ENCODE peak calls at places on chromosomes 7 and 10, in five cellular contexts. One of them, this sample, is unnamed.

GRCh38 chr10:70546585-70546984 is 56.0 kb downstream of the PRF1 start:
- DNase-seq in iris pigment epithelial cell: no peak
- DNase-seq in GM20000: no peak
- DNase-seq in tibial artery: no peak
- DNase-seq in colonic mucosa: no peak
- DNase-seq in this sample: no peak

GRCh38 chr7:14751461-14751860 is 151.1 kb downstream of the DGKB start:
- DNase-seq in iris pigment epithelial cell: peak; percentile 3
- DNase-seq in GM20000: no peak
- DNase-seq in tibial artery: no peak
- DNase-seq in colonic mucosa: no peak
- DNase-seq in this sample: no peak

GRCh38 chr7:104862719-104863118 is 151.3 kb upstream of the KMT2E start:
- DNase-seq in iris pigment epithelial cell: no peak
- DNase-seq in GM20000: no peak
- DNase-seq in tibial artery: no peak
- DNase-seq in colonic mucosa: no peak
- DNase-seq in this sample: no peak

GRCh38 chr7:102864958-102865357 is 47.8 kb upstream of the LRRC17 start:
- DNase-seq in iris pigment epithelial cell: peak; percentile 43
- DNase-seq in GM20000: no peak
- DNase-seq in tibial artery: no peak
- DNase-seq in colonic mucosa: no peak
- DNase-seq in this sample: no peak

GRCh38 chr7:78357709-78358108 is 559.1 kb downstream of the PHTF2 start:
- DNase-seq in iris pigment epithelial cell: no peak
- DNase-seq in GM20000: no peak
- DNase-seq in tibial artery: no peak
- DNase-seq in colonic mucosa: no peak
- DNase-seq in this sample: no peak

GRCh38 chr7:117044664-117045063 is 91.4 kb downstream of the ST7 start:
- DNase-seq in iris pigment epithelial cell: no peak
- DNase-seq in GM20000: no peak
- DNase-seq in tibial artery: no peak
- DNase-seq in colonic mucosa: no peak
- DNase-seq in this sample: no peak

GRCh38 chr7:33762153-33762902 is 143.0 kb upstream of the BMPER start:
- DNase-seq in iris pigment epithelial cell: no peak
- DNase-seq in GM20000: no peak
- DNase-seq in tibial artery: no peak
- DNase-seq in colonic mucosa: no peak
- DNase-seq in this sample: no peak

GRCh38 chr10:44831581-44831980 is 79.6 kb upstream of the TMEM72 start:
- DNase-seq in iris pigment epithelial cell: no peak
- DNase-seq in GM20000: no peak
- DNase-seq in tibial artery: no peak
- DNase-seq in colonic mucosa: no peak
- DNase-seq in this sample: no peak

GRCh38 chr7:95686109-95686508 is 86.2 kb upstream of the DYNC1I1 start:
- DNase-seq in iris pigment epithelial cell: peak; percentile 73
- DNase-seq in GM20000: peak; percentile 13
- DNase-seq in tibial artery: peak; percentile 40
- DNase-seq in colonic mucosa: peak; percentile 41
- DNase-seq in this sample: peak; percentile 69

GRCh38 chr7:72492446-72492845 is 80.3 kb upstream of the CALN1 start:
- DNase-seq in iris pigment epithelial cell: no peak
- DNase-seq in GM20000: no peak
- DNase-seq in tibial artery: no peak
- DNase-seq in colonic mucosa: no peak
- DNase-seq in this sample: no peak